ENCODE peak calls at places on chromosomes 12 and 14, in four cellular contexts. One of them, this sample, is unnamed.

GRCh38 chr12:132163911-132164288 is 19.6 kb downstream of the NOC4L start:
- DNase-seq in HepG2: no peak
- DNase-seq in GM12878: no peak
- DNase-seq in H1: no peak
- DNase-seq in this sample: no peak

GRCh38 chr14:68979722-68980552 is 835 bp upstream of the ACTN1 start:
- DNase-seq in HepG2: no peak
- DNase-seq in GM12878: no peak
- DNase-seq in H1: peak; percentile 81
- DNase-seq in this sample: no peak

GRCh38 chr12:31959701-31960391 is 631 bp downstream of the RESF1 start:
- DNase-seq in HepG2: peak; percentile 17
- DNase-seq in GM12878: peak; percentile 48
- DNase-seq in H1: no peak
- DNase-seq in this sample: peak; percentile 51

GRCh38 chr14:35287481-35288013 is 4.6 kb upstream of the PSMA6 start:
- DNase-seq in HepG2: no peak
- DNase-seq in GM12878: peak; percentile 55
- DNase-seq in H1: no peak
- DNase-seq in this sample: no peak

GRCh38 chr14:105080161-105080560 is 14.9 kb upstream of the GPR132 start:
- DNase-seq in HepG2: no peak
- DNase-seq in GM12878: no peak
- DNase-seq in H1: no peak
- DNase-seq in this sample: no peak

GRCh38 chr14:78253986-78254385 is 83.8 kb downstream of the NRXN3 start:
- DNase-seq in HepG2: no peak
- DNase-seq in GM12878: no peak
- DNase-seq in H1: no peak
- DNase-seq in this sample: no peak

GRCh38 chr12:64186789-64187188 is 35.3 kb downstream of the KICS2 start:
- DNase-seq in HepG2: no peak
- DNase-seq in GM12878: no peak
- DNase-seq in H1: no peak
- DNase-seq in this sample: no peak

GRCh38 chr12:88334271-88334670 is 192.2 kb downstream of the TMTC3 start:
- DNase-seq in HepG2: no peak
- DNase-seq in GM12878: peak; percentile 15
- DNase-seq in H1: no peak
- DNase-seq in this sample: no peak

GRCh38 chr14:69043007-69043444 is 63.9 kb upstream of the ACTN1 start:
- DNase-seq in HepG2: no peak
- DNase-seq in GM12878: no peak
- DNase-seq in H1: no peak
- DNase-seq in this sample: no peak

GRCh38 chr14:96479435-96480146 is 22.6 kb upstream of the PAPOLA start:
- DNase-seq in HepG2: peak; percentile 21
- DNase-seq in GM12878: no peak
- DNase-seq in H1: no peak
- DNase-seq in this sample: no peak

GRCh38 chr14:22848391-22849164 is 12.2 kb downstream of the MMP14 start:
- DNase-seq in HepG2: no peak
- DNase-seq in GM12878: no peak
- DNase-seq in H1: peak; percentile 58
- DNase-seq in this sample: no peak

GRCh38 chr14:41960316-41960715 is 353.6 kb downstream of the LRFN5 start:
- DNase-seq in HepG2: no peak
- DNase-seq in GM12878: no peak
- DNase-seq in H1: no peak
- DNase-seq in this sample: no peak

GRCh38 chr12:114812858-114813761 is 129.1 kb upstream of the TBX3 start:
- DNase-seq in HepG2: peak; percentile 75
- DNase-seq in GM12878: no peak
- DNase-seq in H1: no peak
- DNase-seq in this sample: no peak

GRCh38 chr12:108565976-108566375 is 3.6 kb downstream of the ISCU start:
- DNase-seq in HepG2: no peak
- DNase-seq in GM12878: peak; percentile 87
- DNase-seq in H1: no peak
- DNase-seq in this sample: no peak

GRCh38 chr14:61103541-61104339 is 122.7 kb downstream of the SLC38A6 start:
- DNase-seq in HepG2: peak; percentile 78
- DNase-seq in GM12878: no peak
- DNase-seq in H1: peak; percentile 54
- DNase-seq in this sample: peak; percentile 22

GRCh38 chr12:100688451-100688864 is 106.1 kb upstream of the ANO4 start:
- DNase-seq in HepG2: no peak
- DNase-seq in GM12878: no peak
- DNase-seq in H1: no peak
- DNase-seq in this sample: no peak

GRCh38 chr14:68787235-68787727 is 5.6 kb downstream of the ZFP36L1 start:
- DNase-seq in HepG2: no peak
- DNase-seq in GM12878: no peak
- DNase-seq in H1: no peak
- DNase-seq in this sample: no peak

GRCh38 chr12:5567021-5567744 is 135.3 kb downstream of the NTF3 start:
- DNase-seq in HepG2: no peak
- DNase-seq in GM12878: no peak
- DNase-seq in H1: no peak
- DNase-seq in this sample: no peak

GRCh38 chr14:79246200-79246599 is 965.1 kb downstream of the DIO2 start:
- DNase-seq in HepG2: no peak
- DNase-seq in GM12878: no peak
- DNase-seq in H1: no peak
- DNase-seq in this sample: no peak

GRCh38 chr14:54776361-54777001 is 126.1 kb downstream of the GCH1 start:
- DNase-seq in HepG2: no peak
- DNase-seq in GM12878: peak; percentile 24
- DNase-seq in H1: no peak
- DNase-seq in this sample: no peak

GRCh38 chr12:81294325-81295190 is 216.7 kb downstream of the ACSS3 start:
- DNase-seq in HepG2: no peak
- DNase-seq in GM12878: no peak
- DNase-seq in H1: no peak
- DNase-seq in this sample: no peak

GRCh38 chr14:100341301-100342031 is 18.3 kb downstream of the SLC25A47 start:
- DNase-seq in HepG2: no peak
- DNase-seq in GM12878: peak; percentile 44
- DNase-seq in H1: no peak
- DNase-seq in this sample: no peak
- TF ChIP-seq ZNF274 in HepG2: no peak
- TF ChIP-seq ZNF274 in GM12878: no peak
- TF ChIP-seq ZNF274 in H1: no peak
- TF ChIP-seq ZNF274 in this sample: no peak

DNA sequence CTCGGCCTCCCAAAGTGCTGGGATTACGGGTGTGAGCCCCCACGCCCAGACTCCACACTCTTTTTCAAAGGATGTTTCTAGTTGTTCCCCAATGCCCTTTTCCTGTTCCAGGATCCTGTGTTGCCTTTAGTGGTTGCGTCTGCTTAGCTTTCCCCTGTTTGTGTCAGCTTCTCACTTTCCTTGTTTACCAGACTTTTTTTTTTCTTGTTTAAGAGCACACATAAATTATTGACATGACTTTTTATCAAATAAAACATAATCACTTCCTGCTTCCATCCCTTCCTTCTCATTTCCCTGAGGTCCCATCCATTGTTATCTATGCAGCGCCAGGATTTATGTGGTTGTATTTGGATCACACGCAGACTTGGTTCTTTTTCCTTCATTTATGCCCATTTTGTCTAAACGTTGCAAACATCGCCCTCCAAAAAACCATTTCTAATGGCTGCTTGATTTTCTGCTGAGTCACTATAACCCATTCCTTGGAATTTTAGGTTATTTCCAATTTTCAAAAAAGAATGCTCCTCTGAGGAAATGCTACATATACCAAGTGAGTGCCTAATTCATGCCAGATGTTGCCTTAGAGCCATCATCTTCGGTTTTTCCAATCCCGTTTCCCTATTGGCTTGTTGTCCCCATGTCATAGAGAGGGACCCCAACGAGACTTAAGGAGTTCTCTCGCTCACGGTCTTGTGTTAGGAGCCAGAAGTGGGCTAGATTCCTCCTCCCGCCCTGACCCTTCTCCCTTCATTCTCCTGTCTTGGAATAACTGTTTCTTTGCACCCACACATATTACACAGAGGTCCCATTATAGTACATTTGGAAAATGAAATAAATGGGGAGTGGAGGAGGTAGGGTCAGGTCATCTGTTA is 13.5 kb upstream of the CYP46A1 start:
- DNase-seq in HepG2: no peak
- DNase-seq in GM12878: no peak
- DNase-seq in H1: no peak
- DNase-seq in this sample: no peak
- TF ChIP-seq SUZ12 in HepG2: no peak
- TF ChIP-seq SUZ12 in GM12878: no peak
- TF ChIP-seq SUZ12 in H1: no peak
- TF ChIP-seq SUZ12 in this sample: no peak

DNA sequence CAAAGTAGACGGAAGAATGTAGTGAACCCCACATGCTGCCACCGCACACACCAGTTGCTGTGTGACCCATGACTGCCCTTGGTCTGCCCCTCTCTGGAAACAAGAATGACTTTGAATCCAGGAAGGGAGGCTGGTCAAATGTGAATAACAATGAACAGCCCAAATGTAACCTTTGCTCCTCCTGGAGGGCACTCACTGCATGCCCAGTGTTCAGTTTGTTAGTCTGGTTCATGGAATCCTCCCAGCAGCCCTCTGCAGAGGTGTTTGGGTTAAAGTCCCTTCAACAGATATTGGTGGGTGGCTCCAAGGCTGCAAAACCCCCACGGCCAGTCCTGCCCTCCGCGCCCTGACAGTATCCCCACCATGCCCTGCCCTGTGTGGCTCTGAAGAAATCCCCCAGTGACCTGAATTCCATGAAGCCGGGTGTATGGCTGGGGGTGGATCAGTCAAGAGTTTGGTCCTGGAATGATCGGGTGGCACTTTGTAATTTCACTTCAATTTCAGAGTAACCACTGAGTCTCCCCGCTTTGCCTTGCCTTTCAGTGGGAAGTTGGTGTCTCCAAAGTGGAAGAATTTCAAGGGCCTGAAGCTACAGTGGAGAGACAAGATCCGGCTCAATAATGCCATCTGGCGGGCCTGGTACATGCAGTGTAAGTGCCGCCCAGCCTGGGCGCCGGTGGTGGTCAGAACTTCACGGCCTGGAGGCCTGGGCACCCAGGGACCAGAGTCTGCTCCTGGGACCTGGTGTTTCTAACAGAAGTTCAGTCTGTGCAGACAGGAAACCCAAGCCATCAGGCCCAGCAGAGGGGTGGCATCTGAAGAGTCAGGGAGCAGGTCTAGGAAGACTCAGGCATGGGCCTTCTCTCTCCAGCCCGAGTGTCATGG is 47.1 kb downstream of the IL31 start:
- DNase-seq in HepG2: peak; percentile 73
- DNase-seq in GM12878: no peak
- DNase-seq in H1: no peak
- DNase-seq in this sample: no peak
- TF ChIP-seq ZNF274 in HepG2: no peak
- TF ChIP-seq ZNF274 in GM12878: no peak
- TF ChIP-seq ZNF274 in H1: no peak
- TF ChIP-seq ZNF274 in this sample: no peak

DNA sequence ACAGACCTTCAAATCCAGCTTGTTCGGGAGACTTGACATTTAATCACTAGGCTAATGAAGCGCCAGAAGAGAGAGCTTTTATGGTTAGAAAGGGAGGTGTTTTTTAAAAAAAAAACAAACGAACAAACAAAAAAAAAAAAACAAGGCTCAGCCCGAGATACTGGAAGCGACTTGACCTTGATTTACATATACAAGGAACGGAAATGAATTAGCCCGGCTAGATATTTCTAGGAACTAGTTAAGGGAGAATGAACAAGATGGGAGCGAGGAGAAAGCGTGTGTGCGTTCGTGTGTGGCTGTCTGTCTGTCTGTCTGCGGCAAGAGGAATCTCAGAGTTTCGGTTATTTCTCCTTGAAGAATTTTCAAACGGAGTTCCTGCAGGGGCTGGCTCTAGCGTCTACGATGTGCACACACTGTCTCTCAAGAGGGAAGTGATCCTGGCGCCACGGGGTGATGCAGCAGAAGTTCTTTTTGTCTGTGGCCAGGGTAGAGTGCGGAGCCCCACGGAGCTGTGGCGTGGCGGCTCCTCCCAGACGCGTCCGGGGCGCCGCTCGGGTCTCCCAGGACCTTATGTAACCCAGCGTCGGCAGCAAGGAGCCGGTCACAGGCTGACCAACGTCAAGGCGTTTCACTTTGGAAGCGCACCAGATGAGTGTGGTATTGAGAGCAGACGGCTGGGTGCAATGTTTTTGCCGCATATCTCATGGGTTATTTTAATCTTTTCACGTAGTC is 18.8 kb downstream of the SOCS2 start:
- DNase-seq in HepG2: no peak
- DNase-seq in GM12878: no peak
- DNase-seq in H1: no peak
- DNase-seq in this sample: peak; percentile 54
- TF ChIP-seq SUZ12 in HepG2: no peak
- TF ChIP-seq SUZ12 in GM12878: no peak
- TF ChIP-seq SUZ12 in H1: no peak
- TF ChIP-seq SUZ12 in this sample: no peak

DNA sequence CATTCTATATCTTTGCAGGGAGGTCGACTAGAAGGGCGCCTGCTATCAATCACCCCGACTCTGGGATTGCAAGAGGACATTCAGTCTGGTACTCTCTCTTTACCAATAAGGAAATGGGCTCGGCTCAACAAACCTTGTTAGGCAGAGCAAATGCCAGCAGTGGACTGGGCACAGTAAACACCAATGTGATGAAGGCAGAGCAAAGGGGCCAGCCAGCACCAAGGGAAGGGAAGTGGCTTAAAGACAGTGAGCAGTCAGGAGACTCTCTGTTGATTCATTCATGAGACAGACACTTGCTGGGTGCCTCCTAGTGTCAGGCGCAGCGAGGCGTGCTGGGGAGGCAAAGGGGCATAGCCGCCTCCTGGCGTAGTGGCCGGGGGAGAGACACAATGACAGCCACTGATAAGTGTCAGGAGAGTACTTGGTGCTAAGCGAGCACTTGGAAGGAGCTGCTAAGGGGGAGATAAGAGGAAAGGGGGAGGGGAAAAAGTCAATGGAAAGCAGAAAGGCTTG is 34.1 kb downstream of the TMCC3 start:
- DNase-seq in HepG2: no peak
- DNase-seq in GM12878: no peak
- DNase-seq in H1: no peak
- DNase-seq in this sample: no peak
- TF ChIP-seq ZNF274 in HepG2: no peak
- TF ChIP-seq ZNF274 in GM12878: no peak
- TF ChIP-seq ZNF274 in H1: no peak
- TF ChIP-seq ZNF274 in this sample: no peak